ENCODE peak calls at places on chromosomes 12 and 14, in six cellular contexts. P is GM23248; C is RWPE1; U is non-pigmented ciliary epithelial cell; Y is GM03348; O is activated naive CD4-positive, alpha-beta T cell. N is an unnamed sample.

GRCh38 chr12:132482771-132483170 is 7.2 kb upstream of the FBRSL1 start:
- DNase-seq in C (no peak), U (no peak), P (no peak), Y (no peak), O (no peak), N (no peak)

GRCh38 chr12:99627459-99627858 is 20.1 kb upstream of the GARIN6 start:
- DNase-seq in O (no peak), C (no peak), Y (no peak), P (no peak), U (no peak), N (no peak)

GRCh38 chr14:36820111-36820709 is 158.6 kb downstream of the PAX9 start:
- DNase-seq in O (no peak), Y (no peak), U (no peak), P (peak; percentile 9), C (peak; percentile 21), N (no peak)

GRCh38 chr14:104688755-104689619 is at the start of gene INF2:
- DNase-seq in O (no peak), U (no peak), Y (peak; percentile 98), P (peak; percentile 86), C (peak; percentile 85), N (peak; percentile 69)

GRCh38 chr12:91205791-91206190 is 23.2 kb upstream of the DCN start:
- DNase-seq in C (no peak), U (no peak), O (no peak), P (peak; percentile 48), Y (no peak), N (no peak)

GRCh38 chr14:38616959-38617358 is 361.1 kb upstream of the CLEC14A start:
- DNase-seq in P (peak; percentile 43), U (no peak), C (no peak), Y (no peak), O (no peak), N (peak; percentile 37)

GRCh38 chr14:94924189-94924588 is 154.3 kb upstream of the GSC start:
- DNase-seq in U (no peak), C (no peak), Y (no peak), O (no peak), P (no peak), N (no peak)

GRCh38 chr12:91326043-91327027 is 143.7 kb upstream of the DCN start:
- DNase-seq in C (peak; percentile 43), O (no peak), Y (peak; percentile 45), P (peak; percentile 52), U (peak; percentile 24), N (peak; percentile 2)

GRCh38 chr12:28650906-28651305 is 460.6 kb downstream of the CCDC91 start:
- DNase-seq in U (no peak), Y (no peak), P (no peak), O (no peak), C (no peak), N (no peak)

GRCh38 chr12:68020699-68021098 is 31.5 kb downstream of the IFNG-AS1 start:
- DNase-seq in P (no peak), Y (no peak), U (no peak), O (no peak), C (no peak), N (no peak)

GRCh38 chr12:32483499-32483898 is 84.1 kb downstream of the FGD4 start:
- DNase-seq in C (no peak), U (no peak), P (no peak), O (no peak), Y (no peak), N (no peak)

GRCh38 chr14:71658261-71658860 is 273.9 kb upstream of the RGS6 start:
- DNase-seq in P (peak; percentile 52), U (no peak), O (no peak), Y (no peak), C (no peak), N (peak; percentile 8)

GRCh38 chr12:46839964-46840363 is 14.2 kb upstream of the SLC38A4 start:
- DNase-seq in P (peak; percentile 9), O (no peak), C (no peak), U (no peak), Y (peak; percentile 16), N (no peak)

GRCh38 chr12:20220339-20220738 is 148.0 kb upstream of the PDE3A start:
- DNase-seq in O (no peak), C (peak; percentile 9), U (no peak), Y (peak; percentile 32), P (peak; percentile 44), N (no peak)

GRCh38 chr12:54980341-54980740 is 4.2 kb downstream of the TESPA1 start:
- DNase-seq in U (no peak), Y (no peak), P (peak; percentile 17), C (no peak), O (no peak), N (no peak)

GRCh38 chr12:46267618-46268348 is 1.1 kb downstream of the SLC38A1 start:
- DNase-seq in O (no peak), Y (peak; percentile 54), P (peak; percentile 71), U (no peak), C (peak; percentile 28), N (no peak)

GRCh38 chr14:97218713-97219355 is 421.7 kb downstream of the VRK1 start:
- DNase-seq in U (no peak), O (no peak), Y (peak; percentile 36), C (no peak), P (peak; percentile 12), N (no peak)

GRCh38 chr14:60647081-60647836 is 2.0 kb downstream of the SIX1 start:
- DNase-seq in Y (peak; percentile 61), U (no peak), C (peak; percentile 60), O (no peak), P (peak; percentile 91), N (peak; percentile 21)

GRCh38 chr12:94982456-94982855 is 21.0 kb downstream of the NDUFA12 start:
- DNase-seq in O (no peak), Y (no peak), C (no peak), P (peak; percentile 3), U (no peak), N (no peak)

GRCh38 chr12:42409471-42409870 is 83.5 kb downstream of the PPHLN1 start:
- DNase-seq in P (no peak), C (no peak), O (no peak), U (no peak), Y (no peak), N (no peak)

GRCh38 chr12:116773276-116773731 is 35.2 kb downstream of the RNFT2 start:
- DNase-seq in U (no peak), Y (peak; percentile 31), C (peak; percentile 26), P (peak; percentile 27), O (no peak), N (no peak)

GRCh38 chr12:75446857-75447256 is 33.7 kb upstream of the GLIPR1 start:
- DNase-seq in Y (peak; percentile 56), U (peak; percentile 32), C (peak; percentile 73), P (peak; percentile 80), O (no peak), N (no peak)

GRCh38 chr14:75226755-75227544 is 50.5 kb upstream of the TMED10 start:
- DNase-seq in O (no peak), C (no peak), U (no peak), P (no peak), Y (no peak), N (no peak)

GRCh38 chr12:6458281-6459003 is 6.6 kb downstream of the TAPBPL start:
- DNase-seq in P (no peak), C (no peak), U (no peak), O (no peak), Y (no peak), N (no peak)

GRCh38 chr12:62351326-62351725 is 91.1 kb downstream of the USP15 start:
- DNase-seq in P (no peak), U (no peak), O (no peak), Y (no peak), C (no peak), N (no peak)

GRCh38 chr12:89680409-89680808 is 28.2 kb downstream of the ATP2B1 start:
- DNase-seq in P (no peak), O (no peak), C (no peak), Y (no peak), U (no peak), N (no peak)